ENCODE peak calls at places on chromosomes 7 and 10, in four cellular contexts. W is ovary, Q is fibroblast of the aortic adventitia, B is nephron progenitor cell. G is an unnamed sample.

GRCh38 chr10:132832186-132832983 is 46.4 kb upstream of the NKX6-2 start:
- DNase-seq in W (no peak), Q (no peak), B (no peak), G (no peak)

GRCh38 chr7:126657599-126658358 is 595.0 kb downstream of the GRM8 start:
- DNase-seq in W (no peak), Q (no peak), B (no peak), G (no peak)

GRCh38 chr10:102285134-102285533 is 39.8 kb downstream of the GBF1 start:
- DNase-seq in W (no peak), Q (no peak), B (no peak), G (no peak)

GRCh38 chr10:74072503-74072902 is 74.6 kb downstream of the VCL start:
- DNase-seq in W (no peak), Q (no peak), B (no peak), G (no peak)

GRCh38 chr10:113754768-113755167 is 3.3 kb downstream of the PLEKHS1 start:
- DNase-seq in W (no peak), Q (no peak), B (no peak), G (no peak)

GRCh38 chr10:75137533-75138438 is 26.3 kb downstream of the SAMD8 start:
- DNase-seq in W (no peak), Q (peak), B (no peak), G (peak)

GRCh38 chr7:151245360-151246160 is 2.9 kb downstream of the SMARCD3 start:
- DNase-seq in W (peak), Q (no peak), B (peak), G (no peak)

GRCh38 chr7:102024005-102024768 is 206.8 kb downstream of the CUX1 start:
- DNase-seq in W (no peak), Q (no peak), B (no peak), G (no peak)

GRCh38 chr10:101008823-101009423 is 9.3 kb downstream of the LZTS2 start:
- DNase-seq in W (no peak), Q (no peak), B (no peak), G (no peak)

GRCh38 chr10:68154211-68154497 is 44.9 kb downstream of the MYPN start:
- DNase-seq in W (peak), Q (peak), B (peak), G (peak)

GRCh38 chr10:31602541-31603244 is 283.7 kb downstream of the ZEB1 start:
- DNase-seq in W (peak), Q (peak), B (peak), G (no peak)

GRCh38 chr7:112001089-112001826 is 204.9 kb downstream of the DOCK4 start:
- DNase-seq in W (no peak), Q (peak), B (no peak), G (no peak)

GRCh38 chr10:2731940-2732339 is 335.4 kb upstream of the PFKP start:
- DNase-seq in W (no peak), Q (no peak), B (no peak), G (no peak)

GRCh38 chr10:107544706-107545520 is 380.4 kb upstream of the SORCS1 start:
- DNase-seq in W (no peak), Q (no peak), B (no peak), G (no peak)

GRCh38 chr7:115406216-115406615 is 484.3 kb downstream of the MDFIC start:
- DNase-seq in W (no peak), Q (no peak), B (no peak), G (no peak)

DNA sequence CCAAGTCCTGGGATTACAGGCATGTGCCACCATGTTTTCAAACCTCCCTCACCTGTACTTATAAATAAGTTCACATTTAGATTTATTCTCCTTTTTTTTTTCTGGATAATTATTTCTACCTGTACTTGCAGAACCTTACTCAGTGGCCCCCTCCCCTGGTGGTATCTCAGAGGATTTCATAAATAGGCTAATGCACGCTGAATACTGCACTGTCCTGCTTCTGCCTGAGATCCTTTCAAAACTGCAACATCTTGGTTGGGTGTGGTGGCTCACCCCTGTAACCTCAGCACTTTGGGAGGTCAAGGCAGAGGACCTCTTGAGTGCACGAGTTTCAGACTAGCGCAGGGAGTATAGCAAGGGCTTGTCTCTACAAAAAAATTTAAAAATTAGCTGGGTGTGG is 4.6 kb upstream of the BLVRA start:
- DNase-seq in W (no peak), Q (no peak), B (no peak), G (no peak)
- TF ChIP-seq CTCF in W (no peak), Q (no peak), B (no peak), G (peak)

DNA sequence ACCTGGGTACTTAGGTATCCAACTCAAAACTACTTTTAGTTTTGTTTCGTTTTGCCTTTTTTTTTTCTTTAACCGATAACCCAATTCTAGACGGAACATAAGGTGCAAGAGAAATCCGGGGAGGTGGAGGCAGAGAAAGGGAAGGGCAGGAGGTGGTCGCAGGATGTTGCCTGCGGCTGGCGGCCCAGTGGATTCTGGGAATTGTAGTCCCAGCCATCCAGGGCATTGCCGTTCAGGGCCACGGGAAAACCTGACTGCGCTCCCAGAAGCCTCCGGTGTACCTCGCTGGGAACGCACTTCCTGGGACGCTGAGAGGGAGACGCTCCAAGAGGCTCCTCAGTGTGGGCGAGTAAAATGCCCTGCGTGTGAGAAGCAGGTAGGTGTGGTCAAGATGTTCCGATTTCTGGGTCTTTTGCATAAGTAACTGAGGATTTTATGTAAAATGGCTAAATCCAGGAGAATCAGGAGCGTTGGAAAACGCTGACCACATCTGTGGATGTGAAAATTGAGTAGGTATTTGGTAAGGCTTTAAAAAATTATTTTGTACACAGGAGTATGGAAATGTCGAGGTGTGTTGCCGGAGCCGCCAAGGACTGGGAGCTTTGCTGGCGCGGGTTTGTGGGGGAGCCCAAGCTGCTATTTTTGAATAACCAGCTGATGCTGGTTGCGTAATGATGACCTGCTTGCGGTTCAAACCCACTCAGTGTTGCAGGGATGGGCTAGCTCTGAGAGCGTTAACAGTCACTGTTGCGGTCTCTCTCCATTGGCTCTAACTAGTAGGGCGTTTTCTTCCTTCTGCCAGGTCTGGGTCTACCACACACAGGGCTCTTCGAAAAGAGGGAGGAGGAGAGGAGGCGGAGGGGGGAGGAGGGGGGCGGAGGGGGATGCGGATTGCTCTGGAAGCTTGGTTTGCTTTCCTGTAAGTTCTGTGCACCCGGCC is at the start of gene CLDN12:
- DNase-seq in W (peak), Q (peak), B (peak), G (peak)
- TF ChIP-seq CTCF in W (no peak), Q (no peak), B (no peak), G (no peak)

DNA sequence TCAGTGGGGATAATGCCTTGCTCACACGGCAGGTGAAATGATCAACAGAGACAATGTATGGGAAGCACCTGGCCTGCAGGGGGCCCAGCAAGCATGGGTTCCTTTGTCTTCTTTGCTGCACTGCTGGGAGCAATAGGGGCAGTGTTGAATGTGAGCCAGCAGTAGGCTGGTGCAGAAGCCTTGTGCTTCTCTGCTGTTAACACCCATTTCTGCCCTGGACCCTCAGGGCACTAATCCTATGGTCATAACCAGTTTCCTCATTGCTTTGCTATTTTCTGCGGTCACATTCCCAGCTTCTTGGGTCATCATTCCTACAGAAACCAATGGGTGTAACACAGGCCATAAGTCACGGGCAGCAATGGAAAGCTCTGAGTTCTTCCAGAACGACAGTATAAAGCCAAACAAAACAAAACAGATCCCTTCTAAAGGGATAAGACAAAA is 10.9 kb upstream of the LGI1 start:
- DNase-seq in W (no peak), Q (peak), B (no peak), G (peak)
- TF ChIP-seq CTCF in W (no peak), Q (peak), B (peak), G (peak)

GRCh38 chr7:117375380-117375779 is 51.9 kb downstream of the ASZ1 start:
- DNase-seq in W (no peak), Q (peak), B (no peak), G (no peak)
- TF ChIP-seq CTCF in W (no peak), Q (peak), B (no peak), G (peak)

GRCh38 chr7:44348300-44348699 is 22.9 kb upstream of the CAMK2B start:
- DNase-seq in W (no peak), Q (peak), B (no peak), G (peak)
- TF ChIP-seq CTCF in W (no peak), Q (peak), B (no peak), G (peak)

DNA sequence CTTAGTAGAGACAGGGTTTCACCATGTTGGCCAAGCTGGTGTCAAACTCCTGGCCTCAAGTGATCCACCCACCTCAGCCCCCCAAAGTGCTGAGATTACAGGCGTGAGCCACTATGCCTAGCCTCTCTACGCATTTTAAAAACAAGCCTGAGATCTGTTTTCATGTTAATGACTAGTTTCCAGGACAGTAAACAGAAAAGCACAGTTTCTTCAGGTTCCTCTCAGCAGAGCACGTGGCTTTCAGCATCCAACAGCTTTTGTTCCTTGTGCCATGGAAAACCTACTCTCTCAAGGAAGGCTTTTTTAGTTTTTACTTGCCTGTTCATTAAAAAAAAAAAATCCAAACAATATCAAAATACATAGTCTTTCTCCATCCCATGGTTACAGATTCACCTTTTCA is 129.4 kb upstream of the NFE2L3 start:
- DNase-seq in W (no peak), Q (no peak), B (no peak), G (no peak)
- TF ChIP-seq CTCF in W (no peak), Q (no peak), B (no peak), G (no peak)

DNA sequence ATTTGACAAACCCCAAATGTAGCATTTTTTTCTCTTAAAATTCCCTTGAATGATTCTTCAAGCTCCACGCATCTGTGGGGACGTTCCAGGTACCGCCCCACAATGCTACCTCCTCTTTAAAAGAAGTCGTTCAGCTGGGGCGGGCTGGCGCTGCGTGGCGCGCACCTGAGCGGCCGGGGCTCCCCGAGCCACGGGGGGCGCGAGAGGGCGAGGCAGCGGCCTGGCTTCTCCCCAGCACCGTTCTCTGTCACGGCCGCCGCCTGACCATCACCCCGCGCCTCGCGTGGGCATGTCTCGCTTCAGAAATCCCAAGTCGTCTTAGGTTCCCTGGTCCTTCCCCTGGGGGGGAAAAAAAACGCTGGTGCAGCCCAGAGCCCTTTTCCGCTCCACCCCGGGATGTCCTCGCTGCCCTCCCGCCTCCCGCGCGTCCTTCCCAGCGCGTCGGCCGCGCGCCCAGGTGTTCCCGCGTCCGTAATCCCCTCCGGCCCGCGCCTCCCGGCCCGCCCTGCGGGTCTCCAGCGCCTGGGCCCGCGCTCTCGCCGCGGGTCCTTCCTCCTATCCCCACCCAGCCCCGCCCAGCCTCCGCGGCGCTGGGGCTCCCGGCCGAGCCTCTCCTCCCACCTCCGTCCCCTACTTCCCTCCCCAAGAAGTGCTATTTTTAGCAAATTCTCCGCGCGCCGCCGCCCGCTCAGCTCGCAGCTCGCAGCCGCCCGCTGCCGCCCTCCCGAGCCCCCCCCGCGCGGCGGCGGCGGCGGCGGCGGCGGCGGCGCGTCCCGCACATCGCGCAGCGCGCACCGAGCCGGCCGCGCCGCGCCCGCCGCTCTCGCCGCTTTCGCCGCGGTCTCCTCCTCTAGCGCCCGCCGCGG is 58.8 kb upstream of the PRPS1L1 start:
- DNase-seq in W (peak), Q (peak), B (peak), G (no peak)
- TF ChIP-seq CTCF in W (no peak), Q (no peak), B (no peak), G (no peak)

DNA sequence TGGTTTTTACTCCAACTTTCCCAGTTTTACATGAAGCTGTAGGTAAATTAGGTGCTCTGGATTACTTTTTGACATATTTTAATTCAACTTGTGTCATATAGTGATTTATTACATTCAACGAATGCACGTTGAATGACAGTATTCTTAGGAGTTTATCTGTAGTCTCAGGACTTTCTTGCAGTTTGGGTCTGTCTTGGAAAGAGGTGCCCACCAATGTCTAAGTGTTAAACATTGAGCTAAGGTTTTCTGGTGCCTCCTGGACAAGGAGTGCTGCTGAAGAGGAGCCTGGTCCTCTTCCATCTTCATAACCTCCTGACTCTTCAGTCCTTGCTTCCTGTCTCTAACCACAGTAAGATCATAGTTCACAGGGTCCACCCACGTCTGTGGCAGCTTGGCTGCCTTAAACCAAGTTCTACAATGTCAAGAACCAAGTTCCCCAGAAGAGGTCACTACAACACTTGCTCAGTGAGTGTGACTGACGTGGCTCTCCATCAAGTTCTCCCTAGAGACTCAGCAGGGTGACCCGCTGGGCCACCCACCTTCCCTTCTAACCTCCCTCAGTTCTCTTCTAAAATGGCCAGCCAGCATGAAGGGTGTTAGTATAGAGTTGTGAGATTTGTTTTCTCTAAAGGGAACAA is 6.1 kb downstream of the NPY start:
- DNase-seq in W (no peak), Q (peak), B (peak), G (no peak)
- TF ChIP-seq CTCF in W (no peak), Q (no peak), B (peak), G (peak)

GRCh38 chr10:70265032-70265689 is 18.6 kb downstream of the NPFFR1 start:
- DNase-seq in W (no peak), Q (no peak), B (no peak), G (no peak)
- TF ChIP-seq CTCF in W (no peak), Q (no peak), B (no peak), G (peak)

G was measured in AG04450.